ENCODE peak calls at places on chromosomes 6 and 20, in four cellular contexts. One of them, this sample, is unnamed.
A peak's percentile ranks its signal among the peaks of the same experiment; 100 is the strongest.

GRCh38 chr6:136501514-136501913 is 48.7 kb downstream of the MAP7 start:
- DNase-seq in left ventricle myocardium inferior: no peak
- DNase-seq in Panc1: no peak
- DNase-seq in tibial artery: no peak
- DNase-seq in this sample: no peak

GRCh38 chr20:14334306-14334930 is 3.0 kb downstream of the FLRT3 start:
- DNase-seq in left ventricle myocardium inferior: no peak
- DNase-seq in Panc1: no peak
- DNase-seq in tibial artery: no peak
- DNase-seq in this sample: no peak

GRCh38 chr6:110590821-110591351 is 114.5 kb upstream of the SLC22A16 start:
- DNase-seq in left ventricle myocardium inferior: no peak
- DNase-seq in Panc1: no peak
- DNase-seq in tibial artery: no peak
- DNase-seq in this sample: no peak

GRCh38 chr20:58647814-58648501 is 3.1 kb upstream of the STX16 start:
- DNase-seq in left ventricle myocardium inferior: no peak
- DNase-seq in Panc1: no peak
- DNase-seq in tibial artery: no peak
- DNase-seq in this sample: peak; percentile 8

GRCh38 chr6:125067552-125067951 is 86.0 kb upstream of the TPD52L1 start:
- DNase-seq in left ventricle myocardium inferior: no peak
- DNase-seq in Panc1: no peak
- DNase-seq in tibial artery: no peak
- DNase-seq in this sample: no peak

GRCh38 chr20:41178904-41179432 is 41.6 kb downstream of the PLCG1 start:
- DNase-seq in left ventricle myocardium inferior: peak; percentile 54
- DNase-seq in Panc1: no peak
- DNase-seq in tibial artery: peak; percentile 65
- DNase-seq in this sample: no peak

GRCh38 chr6:26379236-26380139 is 3.4 kb upstream of the BTN2A2 start:
- DNase-seq in left ventricle myocardium inferior: no peak
- DNase-seq in Panc1: no peak
- DNase-seq in tibial artery: no peak
- DNase-seq in this sample: no peak

GRCh38 chr6:15312500-15312899 is 66.6 kb downstream of the JARID2 start:
- DNase-seq in left ventricle myocardium inferior: no peak
- DNase-seq in Panc1: no peak
- DNase-seq in tibial artery: no peak
- DNase-seq in this sample: no peak

DNA sequence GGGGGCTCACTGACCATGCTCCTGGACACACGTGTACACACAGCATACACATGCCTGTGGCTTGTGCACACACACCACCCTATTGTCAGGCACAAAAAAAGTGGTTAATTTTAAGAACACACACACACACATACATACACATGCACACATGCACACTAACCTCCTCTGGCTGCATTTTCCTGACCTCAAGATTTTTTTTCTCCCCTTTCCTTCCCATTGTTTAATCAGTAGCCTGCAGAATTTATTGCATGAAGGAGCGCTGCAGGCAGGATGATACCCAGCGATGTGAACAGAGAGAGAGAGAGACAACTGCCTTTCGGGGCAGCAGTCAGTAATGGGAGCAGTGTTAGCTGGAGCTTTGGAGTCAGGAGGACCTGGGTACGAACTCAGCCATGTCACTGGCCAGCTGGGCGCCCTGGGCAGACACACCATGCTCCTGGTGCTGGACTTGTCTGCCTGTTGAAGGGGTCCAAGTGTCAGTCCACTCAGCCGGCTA is 990 bp upstream of the TRAF3IP2 start:
- DNase-seq in left ventricle myocardium inferior: no peak
- DNase-seq in Panc1: no peak
- DNase-seq in tibial artery: no peak
- DNase-seq in this sample: no peak
- H3K4me3 ChIP-seq in left ventricle myocardium inferior: peak overlapping the region; percentile 72
- H3K4me3 ChIP-seq in Panc1: peak overlapping the region; percentile 80
- H3K4me3 ChIP-seq in tibial artery: peak overlapping the region; percentile 65
- H3K4me3 ChIP-seq in this sample: peak overlapping the region; percentile 68

DNA sequence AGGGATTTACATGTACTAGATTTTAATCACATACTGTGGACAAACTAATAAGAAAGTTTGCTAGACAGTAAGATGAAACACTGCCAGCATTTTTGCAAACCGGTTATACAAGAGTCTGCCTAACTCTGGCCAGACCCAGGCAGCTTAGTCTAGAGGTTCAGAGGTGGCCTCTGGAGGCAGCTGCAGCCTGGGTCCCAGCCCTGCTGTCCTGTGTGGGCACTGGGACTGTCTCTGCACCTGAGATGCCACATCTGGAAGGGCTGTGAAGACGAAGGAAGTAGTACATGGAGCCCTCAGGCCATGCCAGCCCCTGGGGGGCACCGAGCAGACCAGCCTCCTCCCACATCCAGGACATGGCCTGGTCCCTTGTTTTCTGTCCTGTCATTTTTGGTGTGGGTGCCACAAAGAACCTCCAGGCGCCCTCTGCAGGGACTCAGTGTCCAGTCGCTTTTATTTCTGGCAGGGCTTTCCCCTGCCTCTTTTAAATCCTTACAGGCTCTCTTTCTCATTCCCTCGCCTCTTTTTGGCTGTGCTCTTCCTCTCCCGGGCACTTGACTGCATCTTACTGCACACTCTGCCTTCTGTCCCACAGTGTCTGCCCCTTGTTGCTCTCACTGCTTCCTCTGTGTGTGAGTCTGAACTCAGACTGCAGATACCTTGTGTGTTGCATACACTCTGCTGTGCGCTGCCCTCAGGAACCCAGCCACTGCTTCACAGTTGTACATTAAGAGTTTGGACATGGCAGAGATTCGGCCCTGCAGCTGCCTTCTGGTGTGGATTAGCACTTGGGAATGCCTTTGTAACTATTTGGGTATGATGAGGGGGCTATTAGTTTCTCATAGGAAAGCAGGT is 216.7 kb downstream of the ZDHHC14 start:
- DNase-seq in left ventricle myocardium inferior: peak; percentile 36
- DNase-seq in Panc1: no peak
- DNase-seq in tibial artery: no peak
- DNase-seq in this sample: no peak
- TF ChIP-seq CTCF in left ventricle myocardium inferior: peak; percentile 64
- TF ChIP-seq CTCF in Panc1: peak; percentile 84
- TF ChIP-seq CTCF in tibial artery: peak; percentile 66
- TF ChIP-seq CTCF in this sample: peak; percentile 54

GRCh38 chr6:39995633-39996032 is 61.4 kb upstream of the MOCS1 start:
- DNase-seq in left ventricle myocardium inferior: no peak
- DNase-seq in Panc1: no peak
- DNase-seq in tibial artery: no peak
- DNase-seq in this sample: no peak
- H3K9me3 ChIP-seq in left ventricle myocardium inferior: peaks cover 53% of the 10 kb centered on the region
- H3K9me3 ChIP-seq in Panc1: peaks cover 26% of the 10 kb centered on the region
- H3K9me3 ChIP-seq in tibial artery: peaks cover 8% of the 10 kb centered on the region
- H3K9me3 ChIP-seq in this sample: peaks cover 25% of the 10 kb centered on the region

GRCh38 chr6:105270511-105270910 is 90.7 kb upstream of the POPDC3 start:
- DNase-seq in left ventricle myocardium inferior: no peak
- DNase-seq in Panc1: no peak
- DNase-seq in tibial artery: no peak
- DNase-seq in this sample: no peak
- H3K4me3 ChIP-seq in left ventricle myocardium inferior: no peak overlapping the region
- H3K4me3 ChIP-seq in Panc1: no peak overlapping the region
- H3K4me3 ChIP-seq in tibial artery: no peak overlapping the region
- H3K4me3 ChIP-seq in this sample: no peak overlapping the region

GRCh38 chr20:37941332-37941731 is 38.4 kb downstream of the VSTM2L start:
- DNase-seq in left ventricle myocardium inferior: no peak
- DNase-seq in Panc1: no peak
- DNase-seq in tibial artery: peak; percentile 29
- DNase-seq in this sample: no peak
- TF ChIP-seq CTCF in left ventricle myocardium inferior: peak; percentile 13
- TF ChIP-seq CTCF in Panc1: no peak
- TF ChIP-seq CTCF in tibial artery: no peak
- TF ChIP-seq CTCF in this sample: no peak

GRCh38 chr6:151523034-151523433 is 29.2 kb downstream of the CCDC170 start:
- DNase-seq in left ventricle myocardium inferior: no peak
- DNase-seq in Panc1: no peak
- DNase-seq in tibial artery: no peak
- DNase-seq in this sample: no peak
- H3K9me3 ChIP-seq in left ventricle myocardium inferior: peaks cover 75% of the 10 kb centered on the region
- H3K9me3 ChIP-seq in Panc1: no peaks in the 10 kb centered on the region
- H3K9me3 ChIP-seq in tibial artery: peaks cover 16% of the 10 kb centered on the region
- H3K9me3 ChIP-seq in this sample: no peaks in the 10 kb centered on the region

GRCh38 chr20:64173116-64173515 is 8.9 kb downstream of the MYT1 start:
- DNase-seq in left ventricle myocardium inferior: no peak
- DNase-seq in Panc1: no peak
- DNase-seq in tibial artery: no peak
- DNase-seq in this sample: no peak

GRCh38 chr20:64167676-64168075 is 3.4 kb downstream of the MYT1 start:
- DNase-seq in left ventricle myocardium inferior: no peak
- DNase-seq in Panc1: no peak
- DNase-seq in tibial artery: no peak
- DNase-seq in this sample: no peak

GRCh38 chr20:64168381-64169088 is 4.3 kb downstream of the MYT1 start:
- DNase-seq in left ventricle myocardium inferior: no peak
- DNase-seq in Panc1: no peak
- DNase-seq in tibial artery: no peak
- DNase-seq in this sample: no peak

GRCh38 chr20:64169089-64169560 is 4.9 kb downstream of the MYT1 start:
- DNase-seq in left ventricle myocardium inferior: no peak
- DNase-seq in Panc1: no peak
- DNase-seq in tibial artery: no peak
- DNase-seq in this sample: no peak

GRCh38 chr20:64171211-64171610 is 7.0 kb downstream of the MYT1 start:
- DNase-seq in left ventricle myocardium inferior: no peak
- DNase-seq in Panc1: no peak
- DNase-seq in tibial artery: no peak
- DNase-seq in this sample: no peak
- H3K4me3 ChIP-seq in left ventricle myocardium inferior: no peak overlapping the region
- H3K4me3 ChIP-seq in Panc1: no peak overlapping the region
- H3K4me3 ChIP-seq in tibial artery: no peak overlapping the region
- H3K4me3 ChIP-seq in this sample: no peak overlapping the region

This sample was measured in upper lobe of right lung.